ENCODE peak calls at places on chromosomes 7 and 10, in four cellular contexts. L, G, Q and T are unnamed samples.

GRCh38 chr7:106683941-106684340 is 23.0 kb upstream of the CCDC71L start:
- DNase-seq in L (no peak), G (no peak), Q (no peak), T (no peak)

GRCh38 chr7:140403878-140404564 is at the start of gene RAB19:
- DNase-seq in L (no peak), Q (no peak), G (peak), T (peak)

GRCh38 chr10:132185601-132186487 is 904 bp upstream of the DPYSL4 start:
- DNase-seq in L (peak), G (no peak), Q (no peak), T (peak)

GRCh38 chr10:103442031-103442461 is 10.1 kb downstream of the CALHM2 start:
- DNase-seq in L (peak), G (no peak), Q (no peak), T (no peak)

GRCh38 chr10:13792011-13792410 is 205.2 kb downstream of the PRPF18 start:
- DNase-seq in G (no peak), L (no peak), Q (no peak), T (no peak)

GRCh38 chr7:133936074-133936473 is 191.1 kb upstream of the LRGUK start:
- DNase-seq in G (no peak), L (peak), Q (no peak), T (no peak)

GRCh38 chr10:30786131-30786530 is 156.6 kb upstream of the LYZL2 start:
- DNase-seq in G (no peak), Q (no peak), L (no peak), T (no peak)

GRCh38 chr7:11450246-11450645 is 381.8 kb downstream of the THSD7A start:
- DNase-seq in Q (no peak), L (peak), G (no peak), T (no peak)

GRCh38 chr10:77179015-77179695 is 458.5 kb downstream of the KCNMA1 start:
- DNase-seq in G (no peak), L (peak), Q (no peak), T (no peak)

GRCh38 chr7:68706291-68706690 is 892.0 kb upstream of the AUTS2 start:
- DNase-seq in G (no peak), L (peak), Q (no peak), T (no peak)

GRCh38 chr10:90916392-90917110 is 4.3 kb downstream of the ANKRD1 start:
- DNase-seq in Q (no peak), G (no peak), L (no peak), T (no peak)

GRCh38 chr10:120156614-120157274 is 264.2 kb downstream of the SEC23IP start:
- DNase-seq in Q (no peak), L (no peak), G (no peak), T (no peak)

GRCh38 chr7:25714013-25714412 is 438.0 kb upstream of the NFE2L3 start:
- DNase-seq in G (no peak), Q (no peak), L (no peak), T (no peak)

GRCh38 chr10:110547139-110547761 is 20.2 kb upstream of the SMC3 start:
- DNase-seq in L (peak), G (peak), Q (no peak), T (no peak)

GRCh38 chr10:121667948-121668335 is 69.7 kb upstream of the FGFR2 start:
- DNase-seq in Q (no peak), G (no peak), L (peak), T (no peak)

GRCh38 chr7:118330373-118330772 is 105.9 kb downstream of the ANKRD7 start:
- DNase-seq in G (no peak), Q (no peak), L (no peak), T (no peak)

GRCh38 chr10:72075184-72076115 is 12.9 kb downstream of the SPOCK2 start:
- DNase-seq in Q (no peak), L (no peak), G (no peak), T (peak)

GRCh38 chr7:131109011-131109756 is 218.5 kb upstream of the MKLN1 start:
- DNase-seq in Q (no peak), G (no peak), L (peak), T (no peak)

GRCh38 chr10:52040486-52040885 is 273.6 kb upstream of the DKK1 start:
- DNase-seq in G (no peak), L (no peak), Q (no peak), T (no peak)

DNA sequence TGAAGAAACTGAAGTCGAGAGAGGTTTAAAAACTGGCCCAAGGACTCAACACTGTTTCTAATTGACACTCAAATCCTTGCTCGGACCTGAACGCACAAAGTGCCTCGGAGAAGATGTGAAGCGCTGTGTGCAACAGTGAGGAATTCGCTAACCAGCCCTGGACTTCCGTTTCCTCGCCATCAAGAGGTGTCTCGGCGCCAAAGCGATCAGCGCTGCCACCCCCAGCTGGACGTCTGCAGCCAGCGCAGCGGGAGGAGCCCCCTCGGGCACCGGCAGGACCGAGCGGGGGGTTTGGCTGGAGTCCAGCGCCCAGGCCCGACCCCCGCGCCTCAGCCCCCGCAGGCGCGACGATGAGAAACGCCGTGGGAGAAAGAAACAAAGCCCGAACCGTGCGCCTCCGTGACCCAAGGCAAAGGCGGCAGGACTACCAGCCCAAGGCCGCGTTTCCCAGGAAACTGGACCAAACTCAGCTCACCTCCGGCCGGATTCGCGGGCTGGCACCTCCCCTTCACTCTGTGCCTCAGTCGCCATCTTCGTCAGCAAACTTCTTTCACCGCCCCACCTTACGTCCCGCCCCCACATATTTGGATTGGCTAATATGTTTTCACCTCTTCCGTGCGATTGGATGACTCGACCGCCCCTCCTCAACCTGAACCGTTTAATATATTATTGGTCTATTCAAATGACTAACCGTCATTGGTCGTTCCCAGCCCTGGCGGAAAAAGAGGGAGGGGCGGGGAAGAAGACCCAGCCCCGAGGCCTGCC is at the start of gene ARHGAP19:
- DNase-seq in G (peak), Q (peak), L (peak), T (peak)
- TF ChIP-seq CTCF in G (peak), Q (peak), L (no peak), T (no peak)

DNA sequence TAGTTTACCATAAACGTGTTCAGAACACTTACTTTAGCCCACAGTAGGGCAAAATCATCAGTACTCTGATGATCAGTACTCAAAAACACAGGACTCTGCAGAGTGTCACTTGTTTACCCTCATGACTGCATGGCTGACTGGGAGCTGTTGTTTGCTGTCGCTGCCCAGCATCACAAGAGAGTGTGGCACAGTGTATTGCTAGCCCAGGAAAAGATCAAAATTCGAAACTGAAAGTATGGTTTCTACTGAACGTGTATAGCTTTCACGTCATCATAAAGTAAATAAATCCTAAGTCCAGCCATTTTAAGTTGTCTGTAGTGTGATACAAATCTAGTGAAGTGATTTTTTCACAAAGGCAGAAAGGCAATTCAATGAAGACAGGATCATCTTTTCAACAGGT is 184.6 kb downstream of the RAMP3 start:
- DNase-seq in L (no peak), G (no peak), Q (no peak), T (no peak)
- TF ChIP-seq CTCF in L (no peak), G (no peak), Q (no peak), T (no peak)

GRCh38 chr7:37918526-37918925 is 1.9 kb upstream of the SFRP4 start:
- DNase-seq in Q (no peak), L (no peak), G (no peak), T (no peak)
- TF ChIP-seq CTCF in Q (no peak), L (no peak), G (no peak), T (peak)

GRCh38 chr7:38565289-38565688 is 65.9 kb downstream of the AMPH start:
- DNase-seq in G (no peak), Q (no peak), L (no peak), T (no peak)

GRCh38 chr7:38563736-38564135 is 67.4 kb downstream of the AMPH start:
- DNase-seq in L (no peak), G (no peak), Q (no peak), T (no peak)

GRCh38 chr7:38558786-38559185 is 72.4 kb downstream of the AMPH start:
- DNase-seq in G (no peak), L (no peak), Q (no peak), T (no peak)

GRCh38 chr7:38561166-38561565 is 70.0 kb downstream of the AMPH start:
- DNase-seq in L (no peak), G (no peak), Q (no peak), T (no peak)
- TF ChIP-seq CTCF in L (no peak), G (no peak), Q (no peak), T (no peak)